ENCODE peak calls at places on chromosomes 1 and 21, in eight cellular contexts. H is spleen, W is progenitor cell of endocrine pancreas, D is MCF 10A, F is HepG2, I is endothelial cell, J is GM13976, E is cardiac muscle cell. V is an unnamed sample.

GRCh38 chr1:224732367-224733006 is 116.4 kb downstream of the CNIH3 start:
- DNase-seq in H (no peak), I (no peak), J (no peak), E (no peak), D (no peak), F (peak), W (no peak), V (no peak)

GRCh38 chr1:183275322-183275721 is 89.3 kb downstream of the LAMC2 start:
- DNase-seq in H (peak), I (no peak), E (no peak), F (no peak), D (no peak), J (no peak), W (no peak), V (no peak)

GRCh38 chr1:210321552-210321951 is 7.2 kb upstream of the HHAT start:
- DNase-seq in E (no peak), H (no peak), F (no peak), I (no peak), D (peak), W (no peak), J (no peak), V (no peak)

GRCh38 chr1:96992871-96993270 is 271.3 kb downstream of the PTBP2 start:
- DNase-seq in I (no peak), J (no peak), W (no peak), E (no peak), D (no peak), H (no peak), F (no peak), V (no peak)

GRCh38 chr1:246761386-246761785 is 37.2 kb downstream of the SCCPDH start:
- DNase-seq in E (no peak), I (no peak), D (no peak), H (no peak), F (no peak), J (no peak), W (no peak), V (no peak)

GRCh38 chr1:41902125-41902524 is 16.6 kb downstream of the HIVEP3 start:
- DNase-seq in I (peak), H (no peak), F (no peak), E (peak), J (no peak), W (no peak), D (no peak), V (no peak)

GRCh38 chr1:220962031-220962751 is 82.9 kb downstream of the HLX start:
- DNase-seq in J (no peak), W (no peak), D (peak), E (peak), I (no peak), H (no peak), F (peak), V (no peak)

GRCh38 chr1:236673284-236673919 is 12.9 kb upstream of the ACTN2 start:
- DNase-seq in F (no peak), I (no peak), D (peak), W (no peak), J (no peak), H (no peak), E (peak), V (no peak)

GRCh38 chr1:54995013-54995760 is 3.5 kb upstream of the BSND start:
- DNase-seq in J (no peak), W (no peak), E (no peak), I (no peak), H (no peak), D (no peak), F (no peak), V (no peak)

GRCh38 chr21:33157303-33157702 is 72.4 kb upstream of the IFNAR2 start:
- DNase-seq in H (no peak), I (no peak), F (no peak), E (peak), W (no peak), D (no peak), J (no peak), V (no peak)

GRCh38 chr1:155116113-155116764 is 11.4 kb upstream of the EFNA1 start:
- DNase-seq in W (no peak), H (no peak), J (no peak), D (no peak), I (no peak), E (no peak), F (no peak), V (no peak)

GRCh38 chr1:63321061-63321787 is 1.1 kb upstream of the FOXD3 start:
- DNase-seq in J (no peak), F (no peak), W (no peak), I (peak), H (no peak), D (no peak), E (no peak), V (no peak)

GRCh38 chr1:167643471-167643870 is 13.4 kb downstream of the RCSD1 start:
- DNase-seq in J (no peak), E (no peak), W (no peak), D (no peak), I (no peak), F (no peak), H (no peak), V (no peak)

GRCh38 chr1:177786346-177786745 is 183.5 kb downstream of the SEC16B start:
- DNase-seq in I (no peak), D (no peak), J (no peak), W (no peak), E (no peak), F (no peak), H (no peak), V (no peak)

GRCh38 chr1:165924096-165924495 is 96.7 kb downstream of the UCK2 start:
- DNase-seq in H (no peak), F (no peak), J (no peak), W (no peak), D (no peak), I (no peak), E (peak), V (no peak)

GRCh38 chr1:22944656-22945055 is 28.0 kb downstream of the LACTBL1 start:
- DNase-seq in E (no peak), F (no peak), H (no peak), D (no peak), W (no peak), I (no peak), J (no peak), V (no peak)

GRCh38 chr1:246733706-246734105 is 9.5 kb downstream of the SCCPDH start:
- DNase-seq in I (no peak), H (no peak), F (no peak), D (no peak), W (no peak), E (no peak), J (no peak), V (no peak)

GRCh38 chr1:26378088-26378878 is 5.7 kb upstream of the ZNF683 start:
- DNase-seq in W (no peak), J (peak), I (no peak), D (peak), F (no peak), H (peak), E (peak), V (peak)

GRCh38 chr1:155967410-155968400 is 10.6 kb downstream of the ARHGEF2 start:
- DNase-seq in E (no peak), H (peak), D (no peak), J (no peak), I (peak), F (peak), W (no peak), V (peak)

GRCh38 chr21:42820513-42821465 is 58.5 kb downstream of the WDR4 start:
- DNase-seq in E (no peak), H (peak), W (no peak), D (no peak), J (no peak), I (no peak), F (peak), V (no peak)

GRCh38 chr1:50415235-50416149 is 7.8 kb downstream of the DMRTA2 start:
- DNase-seq in H (no peak), J (no peak), W (no peak), D (no peak), F (no peak), I (peak), E (no peak), V (no peak)

GRCh38 chr1:31984419-31985347 is 29.0 kb upstream of the KHDRBS1 start:
- DNase-seq in D (peak), E (peak), J (no peak), W (no peak), H (no peak), I (no peak), F (no peak), V (peak)

GRCh38 chr1:246776923-246777322 is 52.7 kb downstream of the SCCPDH start:
- DNase-seq in J (no peak), I (no peak), F (no peak), D (no peak), H (no peak), E (no peak), W (no peak), V (no peak)

DNA sequence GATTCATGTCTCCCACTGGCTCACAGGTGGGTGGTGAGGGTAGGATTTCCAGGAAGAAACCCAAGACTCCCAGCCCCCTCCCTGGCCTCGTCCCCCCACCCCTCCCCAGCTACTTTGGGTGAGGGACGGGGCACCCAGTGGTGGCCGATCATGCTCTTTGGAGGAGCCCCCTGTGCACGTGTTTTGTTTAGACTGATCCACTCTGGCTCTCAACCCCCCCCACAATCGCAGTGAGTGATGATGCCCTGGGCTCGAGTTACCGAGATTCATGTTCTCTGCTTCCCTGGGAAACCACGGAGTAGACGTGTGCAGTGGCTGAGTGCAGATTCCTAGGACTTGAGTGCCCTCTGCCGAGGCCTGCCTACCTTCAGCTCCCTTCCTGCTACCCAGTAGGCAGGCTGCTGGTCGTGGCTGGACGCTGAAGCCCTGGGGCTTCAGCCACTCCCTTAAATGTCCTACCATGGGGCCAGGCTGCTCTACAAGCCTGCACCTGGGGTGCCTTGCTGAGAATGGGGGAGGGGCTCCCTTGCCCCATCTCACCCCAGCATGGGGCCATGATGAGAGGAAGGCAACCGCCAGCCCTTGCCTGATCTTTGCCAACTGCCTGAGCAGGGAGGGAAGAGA is 3.9 kb upstream of the GRIK3 start:
- DNase-seq in E (peak), H (no peak), W (no peak), D (peak), I (peak), J (no peak), F (no peak), V (peak)
- TF ChIP-seq CTCF in E (no peak), H (peak), W (peak), D (no peak), I (no peak), J (no peak), F (peak), V (no peak)

GRCh38 chr1:109618614-109619404 is 607 bp downstream of the GNAT2 start:
- DNase-seq in I (no peak), W (no peak), E (no peak), D (no peak), J (no peak), H (no peak), F (peak), V (no peak)

GRCh38 chr1:109619405-109619654 is at the start of gene GNAT2:
- DNase-seq in F (no peak), H (no peak), E (no peak), I (no peak), W (no peak), D (no peak), J (no peak), V (no peak)

GRCh38 chr1:109615879-109616278 is 3.5 kb downstream of the GNAT2 start:
- DNase-seq in J (peak), F (no peak), I (no peak), E (no peak), W (no peak), D (no peak), H (no peak), V (no peak)

GRCh38 chr1:109619655-109620395 is at the start of gene AMPD2:
- DNase-seq in F (peak), E (peak), D (peak), H (peak), J (peak), W (peak), I (peak), V (peak)

GRCh38 chr1:109617291-109617801 is 2.1 kb downstream of the GNAT2 start:
- DNase-seq in J (peak), H (no peak), D (peak), E (peak), I (no peak), F (peak), W (no peak), V (no peak)
- TF ChIP-seq CTCF in J (no peak), H (no peak), D (no peak), E (peak), I (no peak), F (peak), W (no peak), V (no peak)

GRCh38 chr1:18217398-18218043 is 109.9 kb downstream of the IGSF21 start:
- DNase-seq in I (no peak), D (peak), E (peak), H (no peak), F (peak), W (no peak), J (peak), V (peak)
- TF ChIP-seq CTCF in I (no peak), D (no peak), E (peak), H (peak), F (peak), W (peak), J (peak), V (no peak)

GRCh38 chr1:203926025-203926540 is 64.7 kb downstream of the SNRPE start:
- DNase-seq in F (no peak), W (no peak), I (no peak), H (no peak), J (no peak), E (peak), D (peak), V (no peak)
- TF ChIP-seq CTCF in F (no peak), W (no peak), I (no peak), H (no peak), J (no peak), E (no peak), D (no peak), V (no peak)

DNA sequence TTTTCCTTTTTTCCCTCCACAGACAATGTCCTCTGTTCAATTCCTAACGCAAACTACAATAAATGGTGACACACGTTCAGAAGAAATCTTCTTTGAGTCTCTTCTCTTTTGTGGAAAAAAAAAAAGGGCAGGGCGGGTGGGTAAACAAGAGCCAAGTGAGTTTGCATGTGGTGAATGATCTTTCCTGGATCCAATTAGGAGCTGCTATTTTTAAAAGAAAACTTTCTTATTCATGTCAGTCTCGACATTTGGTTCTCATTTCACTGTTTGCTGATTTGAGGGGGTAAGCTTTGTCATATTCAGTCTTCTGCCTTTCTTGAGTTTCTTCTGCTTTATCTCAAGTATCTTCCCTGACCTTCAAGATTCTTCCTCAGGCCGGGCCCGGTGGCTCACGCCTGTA is 29.2 kb upstream of the KIF1B start:
- DNase-seq in D (no peak), E (no peak), J (no peak), I (no peak), W (no peak), F (no peak), H (no peak), V (no peak)
- TF ChIP-seq CTCF in D (no peak), E (no peak), J (no peak), I (no peak), W (no peak), F (no peak), H (no peak), V (no peak)

DNA sequence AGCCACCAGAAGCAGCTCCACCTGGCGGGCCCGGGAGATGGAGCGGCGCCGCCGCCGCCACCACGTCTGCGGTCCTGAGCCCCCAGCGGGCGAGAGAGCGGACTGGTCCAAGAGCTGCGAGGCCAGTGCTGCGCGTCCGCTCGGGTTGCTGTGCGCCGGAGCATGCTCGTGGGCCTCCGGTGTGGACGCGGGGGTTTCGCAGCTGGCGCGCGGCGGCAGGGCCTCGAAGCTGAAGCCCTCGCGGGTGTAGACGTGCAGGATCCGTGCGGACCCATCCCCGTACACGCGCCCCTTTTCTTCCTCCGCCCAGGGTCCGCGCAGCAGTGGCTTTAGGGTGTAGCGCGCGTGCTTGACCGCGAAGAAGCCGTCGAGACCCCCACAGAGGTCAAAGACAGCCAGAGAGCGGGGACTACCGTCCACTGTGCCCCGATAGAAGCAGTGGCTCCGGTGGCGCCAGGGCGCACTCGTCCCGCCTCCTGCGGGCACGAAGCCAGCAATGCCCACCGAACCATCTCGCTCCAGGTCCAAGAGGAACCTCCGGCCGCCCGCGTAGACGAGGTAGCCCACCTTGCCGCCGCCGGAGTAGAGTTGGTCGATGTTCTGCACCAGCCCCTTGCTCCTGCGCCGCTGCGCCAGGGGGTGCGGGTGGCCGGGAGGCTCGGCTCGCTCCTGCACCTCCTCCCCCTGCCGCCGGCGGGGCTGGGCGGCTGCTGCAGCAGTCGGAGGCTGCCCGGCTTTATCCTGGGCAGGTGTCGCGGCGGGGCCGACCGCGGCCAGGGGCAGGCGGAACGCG is 1.1 kb downstream of the ADAMTS5 start:
- DNase-seq in D (no peak), E (peak), J (no peak), F (no peak), H (peak), I (peak), W (peak), V (peak)
- TF ChIP-seq CTCF in D (no peak), E (peak), J (no peak), F (no peak), H (peak), I (peak), W (peak), V (no peak)

GRCh38 chr1:102191723-102192122 is 195.0 kb upstream of the OLFM3 start:
- DNase-seq in D (peak), J (peak), W (no peak), I (peak), F (peak), E (peak), H (no peak), V (peak)
- TF ChIP-seq CTCF in D (peak), J (peak), W (peak), I (peak), F (peak), E (no peak), H (no peak), V (no peak)